ENCODE peak calls at places on chromosomes 16 and 17, in eight cellular contexts. Q is progenitor cell of endocrine pancreas, J is fibroblast of lung, A is GM12878, C is esophagus muscularis mucosa, P is astrocyte, I is GM10248, E is AG10803. V is an unnamed sample.
A peak's percentile ranks its signal among the peaks of the same experiment; 100 is the strongest.

GRCh38 chr17:48012151-48012520 is 25.5 kb downstream of the COPZ2 start:
- DNase-seq in C (no peak), I (peak; percentile 89), E (peak; percentile 30), Q (no peak), J (no peak), P (no peak), A (no peak), V (peak; percentile 92)

GRCh38 chr16:58051296-58051695 is 25.7 kb downstream of the MMP15 start:
- DNase-seq in P (no peak), A (no peak), J (no peak), C (no peak), Q (no peak), I (no peak), E (no peak), V (no peak)

GRCh38 chr16:19850131-19850817 is 34.4 kb downstream of the GPRC5B start:
- DNase-seq in J (no peak), A (no peak), Q (no peak), E (no peak), C (no peak), P (no peak), I (no peak), V (no peak)

GRCh38 chr16:69482410-69482951 is 58.1 kb downstream of the CYB5B start:
- DNase-seq in E (peak; percentile 90), C (no peak), Q (no peak), J (peak; percentile 66), I (no peak), P (peak; percentile 58), A (no peak), V (peak; percentile 76)

GRCh38 chr16:11629071-11630030 is 38.9 kb upstream of the SNN start:
- DNase-seq in A (no peak), I (no peak), E (no peak), P (peak; percentile 54), Q (no peak), J (peak; percentile 62), C (no peak), V (no peak)

GRCh38 chr17:58336456-58337094 is 8.0 kb upstream of the TSPOAP1 start:
- DNase-seq in P (no peak), I (no peak), Q (no peak), E (peak; percentile 85), A (no peak), C (no peak), J (peak; percentile 34), V (no peak)

GRCh38 chr16:5374184-5374583 is 276.6 kb upstream of the EEF2KMT start:
- DNase-seq in J (no peak), Q (no peak), E (no peak), A (no peak), I (no peak), C (no peak), P (no peak), V (no peak)

GRCh38 chr16:87784812-87785211 is 19.0 kb upstream of the KLHDC4 start:
- DNase-seq in P (peak; percentile 60), Q (no peak), I (no peak), A (no peak), C (no peak), J (peak; percentile 72), E (peak; percentile 55), V (no peak)

GRCh38 chr17:15981646-15982580 is 17.6 kb downstream of the ZSWIM7 start:
- DNase-seq in J (peak; percentile 72), P (peak; percentile 62), Q (no peak), I (no peak), C (no peak), E (no peak), A (no peak), V (no peak)

GRCh38 chr16:27721548-27722265 is 171.8 kb downstream of the KATNIP start:
- DNase-seq in A (no peak), Q (no peak), P (no peak), I (no peak), J (peak; percentile 25), E (peak; percentile 97), C (peak; percentile 93), V (peak; percentile 31)

GRCh38 chr17:50170662-50171370 is 5.0 kb downstream of the SGCA start:
- DNase-seq in Q (no peak), P (no peak), A (peak; percentile 75), E (no peak), C (no peak), J (peak; percentile 57), I (peak; percentile 73), V (peak; percentile 4)

GRCh38 chr16:85975421-85976100 is 76.6 kb downstream of the IRF8 start:
- DNase-seq in J (no peak), P (no peak), Q (no peak), C (no peak), E (no peak), A (no peak), I (no peak), V (no peak)

GRCh38 chr17:44965491-44966234 is 2.4 kb downstream of the C1QL1 start:
- DNase-seq in A (no peak), J (no peak), Q (no peak), E (no peak), P (no peak), I (no peak), C (no peak), V (no peak)

GRCh38 chr17:82396601-82397435 is 21.3 kb upstream of the HEXD start:
- DNase-seq in J (peak; percentile 62), I (no peak), C (no peak), P (peak; percentile 53), Q (no peak), A (no peak), E (peak; percentile 99), V (no peak)

GRCh38 chr17:63698381-63698885 is 1.5 kb downstream of the LIMD2 start:
- DNase-seq in P (no peak), C (no peak), Q (no peak), A (no peak), E (no peak), J (no peak), I (no peak), V (no peak)

GRCh38 chr16:47045023-47045422 is 71.5 kb upstream of the DNAJA2 start:
- DNase-seq in C (no peak), I (no peak), E (peak; percentile 10), J (peak; percentile 33), Q (no peak), P (peak; percentile 15), A (no peak), V (no peak)

GRCh38 chr17:75720656-75721462 is at the start of gene ITGB4:
- DNase-seq in C (no peak), E (no peak), J (peak; percentile 3), Q (peak; percentile 76), P (no peak), A (no peak), I (peak; percentile 83), V (no peak)

GRCh38 chr16:89115216-89115949 is 21.7 kb downstream of the ACSF3 start:
- DNase-seq in E (no peak), A (peak; percentile 67), J (peak; percentile 88), C (peak; percentile 93), I (peak; percentile 82), Q (no peak), P (peak; percentile 83), V (peak; percentile 13)

GRCh38 chr16:66740010-66740409 is 11.4 kb downstream of the DYNC1LI2 start:
- DNase-seq in A (no peak), E (no peak), P (no peak), I (peak; percentile 64), Q (no peak), C (no peak), J (no peak), V (peak; percentile 32)
- TF ChIP-seq CTCF in A (peak; percentile 49), E (peak; percentile 61), P (peak; percentile 60), I (no peak), Q (peak; percentile 71), C (peak; percentile 45), J (peak; percentile 66), V (peak; percentile 86)

GRCh38 chr17:34852614-34853013 is 108.6 kb downstream of the CCT6B start:
- DNase-seq in C (no peak), Q (no peak), I (no peak), A (no peak), J (no peak), P (no peak), E (no peak), V (no peak)
- TF ChIP-seq CTCF in C (no peak), Q (peak; percentile 25), I (no peak), A (peak; percentile 19), J (no peak), P (no peak), E (no peak), V (peak; percentile 31)

DNA sequence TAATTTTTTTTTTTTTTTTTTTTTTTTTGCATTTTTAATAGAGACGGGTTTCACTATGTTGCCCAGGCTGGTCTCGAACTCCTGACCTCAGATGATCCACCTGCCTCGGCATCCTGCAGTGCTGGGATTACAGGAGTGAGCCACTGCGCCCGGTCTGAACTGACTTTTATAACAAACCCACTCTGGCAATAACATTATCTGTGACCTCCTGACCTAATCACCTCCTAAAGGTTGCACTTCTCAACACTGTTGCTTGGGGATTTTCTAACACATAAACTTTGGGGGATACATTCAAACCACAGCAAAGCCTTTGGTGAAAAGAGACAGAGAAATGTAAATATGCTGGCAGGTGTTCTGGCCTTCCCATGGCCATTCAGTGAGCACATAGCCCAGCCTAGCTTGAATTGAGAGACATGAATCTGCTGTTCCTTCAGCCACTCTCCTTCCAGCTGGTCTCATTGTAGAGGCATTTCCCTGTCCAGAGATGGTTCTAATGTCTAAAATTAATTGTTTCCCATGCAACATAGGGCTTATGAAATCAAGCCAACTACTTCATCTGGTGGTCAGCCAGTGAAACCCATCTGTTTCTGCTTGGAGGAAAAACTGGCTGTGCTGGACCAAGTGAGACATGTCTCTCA is 28.3 kb downstream of the LYRM1 start:
- DNase-seq in C (no peak), E (peak; percentile 93), I (peak; percentile 29), P (peak; percentile 30), A (no peak), J (peak; percentile 37), Q (no peak), V (no peak)
- TF ChIP-seq CTCF in C (no peak), E (no peak), I (no peak), P (no peak), A (no peak), J (no peak), Q (no peak), V (no peak)

GRCh38 chr17:78735832-78736525 is 46.1 kb downstream of the CYTH1 start:
- DNase-seq in P (peak; percentile 41), A (no peak), Q (no peak), E (no peak), I (no peak), C (no peak), J (peak; percentile 44), V (no peak)

GRCh38 chr17:78734841-78735641 is 47.0 kb downstream of the CYTH1 start:
- DNase-seq in C (no peak), E (no peak), J (no peak), A (no peak), P (no peak), Q (no peak), I (no peak), V (no peak)

GRCh38 chr17:78738245-78738644 is 43.8 kb downstream of the CYTH1 start:
- DNase-seq in J (no peak), P (no peak), E (no peak), C (no peak), Q (no peak), I (no peak), A (no peak), V (no peak)

GRCh38 chr17:78737332-78737731 is 44.7 kb downstream of the CYTH1 start:
- DNase-seq in A (no peak), E (peak; percentile 65), I (no peak), P (peak; percentile 75), C (no peak), Q (no peak), J (peak; percentile 76), V (no peak)

GRCh38 chr17:78736526-78737079 is 45.5 kb downstream of the CYTH1 start:
- DNase-seq in C (no peak), I (peak; percentile 62), J (no peak), Q (no peak), A (no peak), E (no peak), P (no peak), V (no peak)
- TF ChIP-seq CTCF in C (no peak), I (no peak), J (no peak), Q (no peak), A (peak; percentile 23), E (no peak), P (no peak), V (no peak)